ENCODE peak calls at places on chromosomes 11 and 22, in eight cellular contexts. O is astrocyte of the hippocampus; I is esophagus squamous epithelium; J is effector memory CD4-positive, alpha-beta T cell; Z is neural crest cell; U is head of caudate nucleus; G is DMS153; S is NCI-H1436. B is an unnamed sample.

GRCh38 chr11:39374963-39375698 is 2084.3 kb downstream of the LRRC4C start:
- DNase-seq in U (no peak), G (no peak), J (no peak), I (no peak), O (peak; percentile 13), S (peak; percentile 19), Z (peak; percentile 13), B (peak; percentile 1)

GRCh38 chr11:18046116-18046777 is at the start of gene TPH1:
- DNase-seq in Z (peak; percentile 51), U (no peak), J (no peak), S (no peak), G (peak; percentile 76), I (no peak), O (peak; percentile 89), B (peak; percentile 1)

GRCh38 chr11:28539239-28540025 is 431.2 kb downstream of the METTL15 start:
- DNase-seq in J (no peak), G (no peak), S (no peak), O (no peak), I (no peak), U (no peak), Z (no peak), B (no peak)

GRCh38 chr22:20859615-20860014 is 808 bp downstream of the SNAP29 start:
- DNase-seq in S (no peak), G (no peak), O (no peak), J (no peak), I (no peak), U (no peak), Z (no peak), B (no peak)

GRCh38 chr11:100636536-100636935 is 50.6 kb upstream of the ARHGAP42 start:
- DNase-seq in S (no peak), O (no peak), Z (no peak), J (no peak), U (no peak), I (no peak), G (no peak), B (no peak)

GRCh38 chr11:12862761-12863469 is 146.2 kb upstream of the RASSF10 start:
- DNase-seq in O (peak; percentile 96), G (peak; percentile 23), Z (peak; percentile 47), I (no peak), U (peak; percentile 65), S (no peak), J (no peak), B (no peak)

GRCh38 chr22:49951001-49951677 is 9.4 kb upstream of the PIM3 start:
- DNase-seq in Z (no peak), O (peak; percentile 52), S (no peak), G (peak; percentile 86), J (no peak), I (no peak), U (no peak), B (no peak)

GRCh38 chr22:28710112-28710888 is 30.7 kb upstream of the TTC28 start:
- DNase-seq in I (no peak), U (no peak), Z (no peak), O (peak; percentile 30), G (no peak), J (no peak), S (no peak), B (peak; percentile 76)

GRCh38 chr11:129973068-129973467 is 29.6 kb downstream of the PRDM10 start:
- DNase-seq in U (no peak), Z (no peak), G (no peak), J (no peak), S (no peak), O (peak; percentile 17), I (no peak), B (no peak)

GRCh38 chr22:17931400-17931825 is 92.9 kb downstream of the MICAL3 start:
- DNase-seq in U (no peak), G (no peak), Z (no peak), J (no peak), O (peak; percentile 52), S (no peak), I (no peak), B (no peak)

GRCh38 chr11:122115520-122116343 is at the start of gene BLID:
- DNase-seq in G (no peak), O (peak; percentile 72), I (no peak), U (peak; percentile 70), Z (peak; percentile 47), S (no peak), J (no peak), B (no peak)

GRCh38 chr11:128420277-128420676 is 167.1 kb downstream of the ETS1 start:
- DNase-seq in G (no peak), O (no peak), I (no peak), Z (no peak), S (no peak), U (no peak), J (no peak), B (no peak)

GRCh38 chr11:101914349-101914736 is 467 bp upstream of the CEP126 start:
- DNase-seq in Z (no peak), G (no peak), J (no peak), S (no peak), O (no peak), I (no peak), U (no peak), B (no peak)

GRCh38 chr11:78192223-78192719 is 3.6 kb downstream of the USP35 start:
- DNase-seq in I (no peak), J (no peak), U (no peak), G (no peak), Z (no peak), O (no peak), S (no peak), B (no peak)

GRCh38 chr22:49212466-49212865 is 615.2 kb downstream of the BRD1 start:
- DNase-seq in I (no peak), O (no peak), J (no peak), S (no peak), G (no peak), U (peak; percentile 12), Z (no peak), B (no peak)